ENCODE peak calls at places on chromosome 4, in nine cellular contexts. H, U, K, Y, W, X, J, N and V are unnamed samples.

GRCh38 chr4:48909697-48910096 is 3.1 kb upstream of the OCIAD2 start:
- DNase-seq in H (no peak), U (no peak), K (no peak), Y (no peak), W (peak; percentile 46), X (no peak), J (peak; percentile 95), N (no peak), V (no peak)

GRCh38 chr4:159229164-159229563 is 126.3 kb downstream of the RAPGEF2 start:
- DNase-seq in H (no peak), U (no peak), K (no peak), Y (no peak), W (no peak), X (no peak), J (peak; percentile 80), N (no peak), V (no peak)

GRCh38 chr4:53748328-53748772 is 157.1 kb upstream of the LNX1 start:
- DNase-seq in H (no peak), U (no peak), K (no peak), Y (no peak), W (no peak), X (no peak), J (no peak), N (no peak), V (peak; percentile 56)

GRCh38 chr4:157992038-157992706 is 180.7 kb downstream of the GASK1B start:
- DNase-seq in H (no peak), U (no peak), K (no peak), Y (peak; percentile 92), W (peak; percentile 53), X (no peak), J (peak; percentile 91), N (no peak), V (no peak)

GRCh38 chr4:124594945-124595344 is 117.6 kb downstream of the ANKRD50 start:
- DNase-seq in H (no peak), U (no peak), K (no peak), Y (no peak), W (no peak), X (no peak), J (no peak), N (no peak), V (no peak)

GRCh38 chr4:55184600-55185523 is 59.5 kb upstream of the KDR start:
- DNase-seq in H (no peak), U (peak; percentile 41), K (peak; percentile 24), Y (peak; percentile 8), W (peak; percentile 42), X (peak; percentile 71), J (peak; percentile 84), N (no peak), V (no peak)

GRCh38 chr4:139973611-139974010 is 180.4 kb downstream of the MAML3 start:
- DNase-seq in H (no peak), U (no peak), K (no peak), Y (no peak), W (no peak), X (no peak), J (no peak), N (no peak), V (no peak)

GRCh38 chr4:188719794-188720193 is 580.6 kb downstream of the TRIML1 start:
- DNase-seq in H (no peak), U (no peak), K (no peak), Y (no peak), W (no peak), X (no peak), J (no peak), N (no peak), V (no peak)

DNA sequence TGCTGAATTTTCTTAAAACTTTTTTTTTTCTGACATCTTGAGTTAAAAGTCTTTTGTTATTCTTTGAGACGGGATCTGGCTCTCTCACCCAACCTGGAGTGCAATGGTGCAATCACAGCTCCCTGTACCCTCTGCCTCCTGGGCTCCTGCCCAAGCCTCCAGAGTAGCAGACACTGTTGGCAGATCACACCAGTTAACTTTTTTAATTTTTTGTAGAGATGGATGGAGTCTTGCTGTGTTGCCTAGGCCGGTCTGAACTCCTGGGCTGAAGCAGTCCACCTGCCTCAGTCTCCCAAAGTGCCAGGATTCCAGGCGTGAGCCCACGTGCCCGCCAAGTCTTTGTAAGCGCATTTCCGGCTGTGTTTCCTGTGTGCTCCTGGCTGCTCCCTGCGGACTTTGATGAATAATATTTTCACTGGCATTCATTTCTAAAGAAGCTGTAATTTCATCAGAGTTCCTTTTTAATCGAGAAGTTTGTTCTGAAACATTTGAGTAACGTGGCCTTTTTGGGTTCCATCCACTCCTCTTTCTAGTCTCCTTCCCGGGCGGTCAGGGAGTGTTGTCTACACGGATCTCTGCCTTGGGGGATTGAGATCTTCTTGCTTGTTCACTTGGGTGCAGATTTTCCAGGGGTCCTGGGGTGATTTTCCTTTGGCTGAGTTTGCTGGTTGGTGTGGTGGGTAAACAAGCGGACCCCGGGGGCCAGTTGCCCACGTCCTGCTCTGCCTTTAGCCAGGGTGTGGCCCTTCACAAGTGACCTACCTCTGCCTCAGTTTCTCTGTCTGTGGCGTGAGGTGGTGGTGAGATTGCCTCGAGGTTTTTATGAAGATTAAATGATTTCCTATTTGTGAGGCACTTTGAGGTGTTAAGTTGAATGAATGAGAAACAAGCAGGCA is 44.4 kb downstream of the PCGF3 start:
- DNase-seq in H (peak; percentile 49), U (peak; percentile 54), K (no peak), Y (peak; percentile 68), W (no peak), X (no peak), J (peak; percentile 87), N (no peak), V (no peak)
- H3K36me3 ChIP-seq in H (peaks cover 33% of the 10 kb centered on the region), U (peaks cover 2% of the 10 kb centered on the region), K (peaks cover 36% of the 10 kb centered on the region), Y (peaks cover 3% of the 10 kb centered on the region), W (peaks cover 28% of the 10 kb centered on the region), X (no peaks in the 10 kb centered on the region), J (peaks cover 17% of the 10 kb centered on the region), N (peaks cover 44% of the 10 kb centered on the region), V (peaks cover 41% of the 10 kb centered on the region)

GRCh38 chr4:3673176-3673575 is 93.0 kb upstream of the ADRA2C start:
- DNase-seq in H (peak; percentile 5), U (no peak), K (no peak), Y (no peak), W (no peak), X (no peak), J (no peak), N (no peak), V (peak; percentile 15)

GRCh38 chr4:3672465-3672831 is 93.7 kb upstream of the ADRA2C start:
- DNase-seq in H (no peak), U (no peak), K (no peak), Y (no peak), W (no peak), X (no peak), J (no peak), N (no peak), V (no peak)

GRCh38 chr4:3670521-3671519 is 95.4 kb upstream of the ADRA2C start:
- DNase-seq in H (peak; percentile 38), U (peak; percentile 11), K (no peak), Y (no peak), W (no peak), X (no peak), J (no peak), N (peak; percentile 35), V (no peak)

GRCh38 chr4:3673716-3674478 is 92.3 kb upstream of the ADRA2C start:
- DNase-seq in H (peak; percentile 21), U (no peak), K (no peak), Y (no peak), W (no peak), X (no peak), J (no peak), N (peak; percentile 56), V (peak; percentile 28)

DNA sequence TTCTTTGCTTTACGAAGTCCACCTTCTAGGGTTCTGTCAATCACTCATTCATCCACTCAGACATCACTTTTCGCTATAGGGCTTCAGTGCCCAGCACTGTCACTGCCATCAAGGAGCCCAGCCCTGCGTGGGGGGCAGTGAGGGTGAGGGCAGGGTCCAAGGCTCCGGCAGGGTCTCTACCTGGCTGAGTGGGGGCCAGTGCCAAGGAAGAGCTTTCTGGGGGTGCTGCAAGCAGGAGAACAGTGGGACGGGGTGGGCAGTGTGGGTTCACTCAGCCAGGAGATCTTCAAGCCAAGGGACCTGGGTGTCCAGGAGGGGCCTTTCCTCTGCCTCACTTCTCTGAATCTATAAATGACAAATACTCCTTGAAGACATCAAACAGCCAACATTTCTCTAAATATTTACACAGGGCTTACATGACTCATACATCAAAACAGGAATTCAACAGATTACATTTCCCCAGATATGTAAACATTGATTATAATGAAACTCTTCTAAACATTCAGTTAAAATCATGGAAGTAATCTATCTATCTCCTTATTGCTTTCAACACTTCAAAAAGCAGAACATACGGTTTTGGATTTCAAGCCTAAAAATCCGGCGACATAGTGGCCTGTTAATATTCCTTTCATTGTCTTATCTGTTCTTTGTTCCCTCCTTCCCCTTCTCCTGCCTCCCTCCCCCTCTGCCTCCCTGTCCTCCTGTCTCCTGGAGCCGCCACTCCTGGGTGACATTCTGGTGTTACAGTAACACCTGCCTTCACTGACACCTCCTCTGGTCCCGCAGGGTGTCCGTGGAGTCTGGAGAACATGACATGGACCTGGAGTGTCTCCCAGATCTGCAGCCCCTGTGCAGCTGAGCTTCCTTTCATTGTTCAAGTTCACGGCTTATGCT is 94.4 kb upstream of the ADRA2C start:
- DNase-seq in H (peak; percentile 16), U (no peak), K (no peak), Y (no peak), W (no peak), X (no peak), J (peak; percentile 26), N (peak; percentile 68), V (peak; percentile 24)
- H3K36me3 ChIP-seq in H (no peaks in the 10 kb centered on the region), U (no peaks in the 10 kb centered on the region), K (no peaks in the 10 kb centered on the region), Y (no peaks in the 10 kb centered on the region), W (no peaks in the 10 kb centered on the region), X (no peaks in the 10 kb centered on the region), J (no peaks in the 10 kb centered on the region), N (no peaks in the 10 kb centered on the region), V (no peaks in the 10 kb centered on the region)

DNA sequence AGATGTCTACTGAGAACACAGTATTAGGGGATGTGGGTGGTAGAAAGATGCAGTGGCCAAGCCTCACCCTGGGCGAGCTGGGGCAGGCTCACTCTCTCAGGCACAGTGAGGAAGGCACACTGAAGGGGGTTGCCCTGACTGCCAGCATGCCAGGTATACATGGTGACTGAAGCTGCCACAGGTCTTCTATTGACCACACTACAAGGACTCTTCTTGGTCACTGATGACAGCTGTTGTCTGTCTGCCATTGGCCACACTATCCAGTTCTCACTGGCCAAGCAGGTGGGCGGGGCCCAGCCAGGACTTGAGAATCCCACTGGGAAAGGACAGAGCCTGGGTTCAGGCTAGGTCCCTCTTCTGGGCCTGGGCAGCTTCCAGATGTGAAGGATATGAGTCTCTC is 39.7 kb upstream of the TBC1D14 start:
- DNase-seq in H (peak; percentile 74), U (peak; percentile 74), K (peak; percentile 50), Y (no peak), W (no peak), X (no peak), J (no peak), N (no peak), V (no peak)
- H3K36me3 ChIP-seq in H (peaks cover 80% of the 10 kb centered on the region), U (peaks cover 1% of the 10 kb centered on the region), K (peaks cover 74% of the 10 kb centered on the region), Y (no peaks in the 10 kb centered on the region), W (peaks cover 26% of the 10 kb centered on the region), X (peaks cover 3% of the 10 kb centered on the region), J (peaks cover 6% of the 10 kb centered on the region), N (peaks cover 52% of the 10 kb centered on the region), V (no peaks in the 10 kb centered on the region)

DNA sequence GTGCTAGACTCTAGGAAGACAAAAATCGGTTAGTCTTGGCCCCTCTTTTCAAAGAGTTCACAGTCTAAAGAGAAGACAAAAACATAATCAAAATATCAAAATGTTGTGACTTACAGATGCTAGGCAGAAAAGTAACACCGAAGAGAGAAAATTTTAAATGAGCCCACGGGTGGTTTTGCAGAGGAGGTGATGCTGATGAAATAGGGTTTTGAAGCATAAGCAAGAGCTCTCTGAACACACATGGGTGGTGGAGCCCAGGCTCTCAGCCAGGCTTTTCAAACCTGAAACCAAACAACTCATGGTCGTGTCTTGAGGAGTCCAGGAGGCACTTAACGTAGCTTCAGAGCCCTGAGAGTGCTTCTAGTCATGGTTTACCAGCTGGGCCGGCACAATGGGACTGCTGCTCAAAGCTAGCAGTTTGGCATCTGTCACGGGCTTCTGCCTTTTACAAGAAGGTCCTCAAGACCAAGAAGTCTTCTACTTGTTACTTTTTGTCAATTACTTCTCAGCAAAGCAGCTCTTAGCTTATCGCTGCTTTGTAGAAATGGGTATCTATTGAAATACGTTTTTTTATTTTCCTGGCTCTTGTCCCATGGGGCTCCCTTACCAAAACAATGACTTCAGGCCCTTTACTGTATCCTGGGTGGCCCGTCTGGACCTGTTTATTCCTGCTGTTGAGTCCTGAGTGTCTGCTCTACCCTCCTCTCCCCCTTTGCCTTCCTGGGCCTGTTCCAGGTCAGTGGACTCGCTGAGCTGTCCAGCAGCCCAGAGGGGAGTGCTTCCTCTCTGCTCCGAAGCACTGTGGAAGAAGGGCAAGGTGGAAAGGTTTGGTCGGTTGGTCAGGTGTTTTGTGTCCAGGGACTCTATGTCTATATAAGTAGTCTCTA is 69.5 kb downstream of the TNIP2 start:
- DNase-seq in H (no peak), U (no peak), K (no peak), Y (no peak), W (peak; percentile 37), X (no peak), J (no peak), N (no peak), V (no peak)
- H3K36me3 ChIP-seq in H (peaks cover 74% of the 10 kb centered on the region), U (peaks cover 20% of the 10 kb centered on the region), K (peaks cover 67% of the 10 kb centered on the region), Y (peaks cover 2% of the 10 kb centered on the region), W (peaks cover 31% of the 10 kb centered on the region), X (peaks cover 11% of the 10 kb centered on the region), J (peaks cover 11% of the 10 kb centered on the region), N (peaks cover 75% of the 10 kb centered on the region), V (peaks cover 71% of the 10 kb centered on the region)